ENCODE peak calls at places on chromosomes 6 and 20, in ten cellular contexts. One of them, this sample, is unnamed.

GRCh38 chr20:10419550-10420133 is 14.4 kb downstream of the MKKS start:
- DNase-seq in HS-27A: no peak
- DNase-seq in GM03348: no peak
- DNase-seq in activated T-cell treated with anti-CD3 and anti-CD28 coated beads for 1 hour: no peak
- DNase-seq in A549: peak; percentile 84
- DNase-seq in hippocampal formation: no peak
- DNase-seq in stimulated activated CD4-positive, alpha-beta T cell treated with anti-CD3 and anti-CD28 coated beads, Interleukin-15, amount 100 ng/mL, for 24 hours: no peak
- DNase-seq in NCI-H2029: no peak
- DNase-seq in stomach: no peak
- DNase-seq in caudate nucleus: no peak
- DNase-seq in this sample: no peak

GRCh38 chr6:16762265-16762546 is 946 bp upstream of the ATXN1 start:
- DNase-seq in stimulated activated CD4-positive, alpha-beta T cell treated with anti-CD3 and anti-CD28 coated beads, Interleukin-15, amount 100 ng/mL, for 24 hours: no peak
- DNase-seq in NCI-H2029: no peak
- DNase-seq in A549: no peak
- DNase-seq in activated T-cell treated with anti-CD3 and anti-CD28 coated beads for 1 hour: no peak
- DNase-seq in hippocampal formation: no peak
- DNase-seq in stomach: no peak
- DNase-seq in HS-27A: no peak
- DNase-seq in caudate nucleus: no peak
- DNase-seq in GM03348: peak; percentile 25
- DNase-seq in this sample: no peak

GRCh38 chr20:56554869-56555268 is 21.8 kb downstream of the FAM209B start:
- DNase-seq in caudate nucleus: no peak
- DNase-seq in HS-27A: peak; percentile 83
- DNase-seq in stimulated activated CD4-positive, alpha-beta T cell treated with anti-CD3 and anti-CD28 coated beads, Interleukin-15, amount 100 ng/mL, for 24 hours: peak; percentile 10
- DNase-seq in activated T-cell treated with anti-CD3 and anti-CD28 coated beads for 1 hour: no peak
- DNase-seq in stomach: no peak
- DNase-seq in A549: peak; percentile 92
- DNase-seq in hippocampal formation: peak; percentile 67
- DNase-seq in NCI-H2029: peak; percentile 99
- DNase-seq in GM03348: peak; percentile 86
- DNase-seq in this sample: no peak

GRCh38 chr6:138465007-138465645 is 34.2 kb downstream of the NHSL1 start:
- DNase-seq in stimulated activated CD4-positive, alpha-beta T cell treated with anti-CD3 and anti-CD28 coated beads, Interleukin-15, amount 100 ng/mL, for 24 hours: peak; percentile 2
- DNase-seq in stomach: no peak
- DNase-seq in activated T-cell treated with anti-CD3 and anti-CD28 coated beads for 1 hour: no peak
- DNase-seq in NCI-H2029: no peak
- DNase-seq in hippocampal formation: no peak
- DNase-seq in GM03348: peak; percentile 76
- DNase-seq in caudate nucleus: no peak
- DNase-seq in A549: peak; percentile 68
- DNase-seq in HS-27A: peak; percentile 80
- DNase-seq in this sample: no peak

GRCh38 chr6:73710470-73710869 is 14.5 kb downstream of the CD109 start:
- DNase-seq in hippocampal formation: no peak
- DNase-seq in A549: peak; percentile 62
- DNase-seq in stimulated activated CD4-positive, alpha-beta T cell treated with anti-CD3 and anti-CD28 coated beads, Interleukin-15, amount 100 ng/mL, for 24 hours: no peak
- DNase-seq in NCI-H2029: no peak
- DNase-seq in HS-27A: no peak
- DNase-seq in stomach: peak; percentile 47
- DNase-seq in GM03348: no peak
- DNase-seq in caudate nucleus: no peak
- DNase-seq in activated T-cell treated with anti-CD3 and anti-CD28 coated beads for 1 hour: no peak
- DNase-seq in this sample: no peak

GRCh38 chr6:147285087-147285855 is 81.1 kb downstream of the STXBP5 start:
- DNase-seq in HS-27A: no peak
- DNase-seq in NCI-H2029: no peak
- DNase-seq in stomach: no peak
- DNase-seq in A549: peak; percentile 41
- DNase-seq in caudate nucleus: no peak
- DNase-seq in GM03348: peak; percentile 42
- DNase-seq in hippocampal formation: peak; percentile 69
- DNase-seq in activated T-cell treated with anti-CD3 and anti-CD28 coated beads for 1 hour: no peak
- DNase-seq in stimulated activated CD4-positive, alpha-beta T cell treated with anti-CD3 and anti-CD28 coated beads, Interleukin-15, amount 100 ng/mL, for 24 hours: no peak
- DNase-seq in this sample: no peak

GRCh38 chr6:29502597-29502996 is 14.8 kb upstream of the MAS1L start:
- DNase-seq in HS-27A: no peak
- DNase-seq in A549: no peak
- DNase-seq in stimulated activated CD4-positive, alpha-beta T cell treated with anti-CD3 and anti-CD28 coated beads, Interleukin-15, amount 100 ng/mL, for 24 hours: no peak
- DNase-seq in activated T-cell treated with anti-CD3 and anti-CD28 coated beads for 1 hour: no peak
- DNase-seq in stomach: no peak
- DNase-seq in caudate nucleus: no peak
- DNase-seq in NCI-H2029: no peak
- DNase-seq in GM03348: no peak
- DNase-seq in hippocampal formation: no peak
- DNase-seq in this sample: no peak

GRCh38 chr6:52994789-52995078 is 350 bp downstream of the GSTA4 start:
- DNase-seq in HS-27A: no peak
- DNase-seq in hippocampal formation: peak; percentile 64
- DNase-seq in stomach: peak; percentile 33
- DNase-seq in activated T-cell treated with anti-CD3 and anti-CD28 coated beads for 1 hour: peak; percentile 6
- DNase-seq in caudate nucleus: no peak
- DNase-seq in GM03348: peak; percentile 44
- DNase-seq in NCI-H2029: no peak
- DNase-seq in stimulated activated CD4-positive, alpha-beta T cell treated with anti-CD3 and anti-CD28 coated beads, Interleukin-15, amount 100 ng/mL, for 24 hours: peak; percentile 50
- DNase-seq in A549: no peak
- DNase-seq in this sample: peak; percentile 40

GRCh38 chr20:5665417-5665816 is 84.8 kb upstream of the SHLD1 start:
- DNase-seq in HS-27A: no peak
- DNase-seq in caudate nucleus: no peak
- DNase-seq in GM03348: no peak
- DNase-seq in A549: no peak
- DNase-seq in activated T-cell treated with anti-CD3 and anti-CD28 coated beads for 1 hour: no peak
- DNase-seq in stomach: no peak
- DNase-seq in stimulated activated CD4-positive, alpha-beta T cell treated with anti-CD3 and anti-CD28 coated beads, Interleukin-15, amount 100 ng/mL, for 24 hours: no peak
- DNase-seq in NCI-H2029: no peak
- DNase-seq in hippocampal formation: no peak
- DNase-seq in this sample: no peak

GRCh38 chr20:19756756-19757486 is 1.1 kb upstream of the RIN2 start:
- DNase-seq in caudate nucleus: no peak
- DNase-seq in A549: no peak
- DNase-seq in activated T-cell treated with anti-CD3 and anti-CD28 coated beads for 1 hour: no peak
- DNase-seq in HS-27A: no peak
- DNase-seq in hippocampal formation: no peak
- DNase-seq in GM03348: no peak
- DNase-seq in NCI-H2029: peak; percentile 21
- DNase-seq in stomach: peak; percentile 40
- DNase-seq in stimulated activated CD4-positive, alpha-beta T cell treated with anti-CD3 and anti-CD28 coated beads, Interleukin-15, amount 100 ng/mL, for 24 hours: no peak
- DNase-seq in this sample: no peak

GRCh38 chr20:38165089-38165965 is at the start of gene TGM2:
- DNase-seq in hippocampal formation: no peak
- DNase-seq in NCI-H2029: no peak
- DNase-seq in A549: peak; percentile 86
- DNase-seq in HS-27A: no peak
- DNase-seq in stimulated activated CD4-positive, alpha-beta T cell treated with anti-CD3 and anti-CD28 coated beads, Interleukin-15, amount 100 ng/mL, for 24 hours: peak; percentile 62
- DNase-seq in caudate nucleus: no peak
- DNase-seq in activated T-cell treated with anti-CD3 and anti-CD28 coated beads for 1 hour: peak; percentile 3
- DNase-seq in stomach: peak; percentile 87
- DNase-seq in GM03348: peak; percentile 94
- DNase-seq in this sample: no peak

GRCh38 chr6:142373268-142374089 is 71.7 kb downstream of the ADGRG6 start:
- DNase-seq in activated T-cell treated with anti-CD3 and anti-CD28 coated beads for 1 hour: no peak
- DNase-seq in stomach: no peak
- DNase-seq in caudate nucleus: no peak
- DNase-seq in A549: peak; percentile 64
- DNase-seq in stimulated activated CD4-positive, alpha-beta T cell treated with anti-CD3 and anti-CD28 coated beads, Interleukin-15, amount 100 ng/mL, for 24 hours: no peak
- DNase-seq in HS-27A: no peak
- DNase-seq in NCI-H2029: no peak
- DNase-seq in GM03348: no peak
- DNase-seq in hippocampal formation: no peak
- DNase-seq in this sample: no peak

GRCh38 chr6:74357329-74357728 is 661.3 kb downstream of the CD109 start:
- DNase-seq in stomach: no peak
- DNase-seq in GM03348: peak; percentile 37
- DNase-seq in caudate nucleus: no peak
- DNase-seq in activated T-cell treated with anti-CD3 and anti-CD28 coated beads for 1 hour: no peak
- DNase-seq in NCI-H2029: no peak
- DNase-seq in hippocampal formation: no peak
- DNase-seq in stimulated activated CD4-positive, alpha-beta T cell treated with anti-CD3 and anti-CD28 coated beads, Interleukin-15, amount 100 ng/mL, for 24 hours: no peak
- DNase-seq in A549: no peak
- DNase-seq in HS-27A: no peak
- DNase-seq in this sample: no peak

GRCh38 chr20:17901971-17902370 is 66.6 kb downstream of the SNX5 start:
- DNase-seq in caudate nucleus: no peak
- DNase-seq in hippocampal formation: no peak
- DNase-seq in stimulated activated CD4-positive, alpha-beta T cell treated with anti-CD3 and anti-CD28 coated beads, Interleukin-15, amount 100 ng/mL, for 24 hours: no peak
- DNase-seq in A549: no peak
- DNase-seq in activated T-cell treated with anti-CD3 and anti-CD28 coated beads for 1 hour: no peak
- DNase-seq in stomach: no peak
- DNase-seq in NCI-H2029: no peak
- DNase-seq in HS-27A: no peak
- DNase-seq in GM03348: no peak
- DNase-seq in this sample: no peak

GRCh38 chr6:144449911-144450690 is 165.0 kb downstream of the UTRN start:
- DNase-seq in stimulated activated CD4-positive, alpha-beta T cell treated with anti-CD3 and anti-CD28 coated beads, Interleukin-15, amount 100 ng/mL, for 24 hours: no peak
- DNase-seq in NCI-H2029: no peak
- DNase-seq in activated T-cell treated with anti-CD3 and anti-CD28 coated beads for 1 hour: no peak
- DNase-seq in caudate nucleus: no peak
- DNase-seq in HS-27A: no peak
- DNase-seq in A549: no peak
- DNase-seq in hippocampal formation: no peak
- DNase-seq in GM03348: no peak
- DNase-seq in stomach: no peak
- DNase-seq in this sample: no peak

GRCh38 chr20:62914970-62915457 is 11.3 kb downstream of the DIDO1 start:
- DNase-seq in stimulated activated CD4-positive, alpha-beta T cell treated with anti-CD3 and anti-CD28 coated beads, Interleukin-15, amount 100 ng/mL, for 24 hours: no peak
- DNase-seq in activated T-cell treated with anti-CD3 and anti-CD28 coated beads for 1 hour: no peak
- DNase-seq in NCI-H2029: peak; percentile 80
- DNase-seq in A549: peak; percentile 41
- DNase-seq in caudate nucleus: no peak
- DNase-seq in stomach: no peak
- DNase-seq in hippocampal formation: peak; percentile 39
- DNase-seq in HS-27A: no peak
- DNase-seq in GM03348: peak; percentile 20
- DNase-seq in this sample: no peak

GRCh38 chr20:1946442-1946761 is 47.5 kb downstream of the PDYN start:
- DNase-seq in stimulated activated CD4-positive, alpha-beta T cell treated with anti-CD3 and anti-CD28 coated beads, Interleukin-15, amount 100 ng/mL, for 24 hours: no peak
- DNase-seq in stomach: no peak
- DNase-seq in HS-27A: no peak
- DNase-seq in NCI-H2029: no peak
- DNase-seq in hippocampal formation: no peak
- DNase-seq in caudate nucleus: no peak
- DNase-seq in activated T-cell treated with anti-CD3 and anti-CD28 coated beads for 1 hour: no peak
- DNase-seq in GM03348: no peak
- DNase-seq in A549: no peak
- DNase-seq in this sample: no peak

GRCh38 chr6:112372213-112372806 is 25.2 kb downstream of the RFPL4B start:
- DNase-seq in HS-27A: no peak
- DNase-seq in A549: peak; percentile 9
- DNase-seq in hippocampal formation: peak; percentile 8
- DNase-seq in activated T-cell treated with anti-CD3 and anti-CD28 coated beads for 1 hour: no peak
- DNase-seq in stomach: no peak
- DNase-seq in GM03348: peak; percentile 54
- DNase-seq in caudate nucleus: no peak
- DNase-seq in NCI-H2029: peak; percentile 11
- DNase-seq in stimulated activated CD4-positive, alpha-beta T cell treated with anti-CD3 and anti-CD28 coated beads, Interleukin-15, amount 100 ng/mL, for 24 hours: no peak
- DNase-seq in this sample: no peak

GRCh38 chr20:32396656-32397160 is 38.6 kb downstream of the ASXL1 start:
- DNase-seq in stimulated activated CD4-positive, alpha-beta T cell treated with anti-CD3 and anti-CD28 coated beads, Interleukin-15, amount 100 ng/mL, for 24 hours: no peak
- DNase-seq in HS-27A: no peak
- DNase-seq in GM03348: no peak
- DNase-seq in caudate nucleus: no peak
- DNase-seq in activated T-cell treated with anti-CD3 and anti-CD28 coated beads for 1 hour: no peak
- DNase-seq in hippocampal formation: no peak
- DNase-seq in A549: no peak
- DNase-seq in stomach: no peak
- DNase-seq in NCI-H2029: no peak
- DNase-seq in this sample: no peak

GRCh38 chr6:24919404-24919892 is 16.3 kb downstream of the RIPOR2 start:
- DNase-seq in hippocampal formation: no peak
- DNase-seq in stomach: no peak
- DNase-seq in A549: no peak
- DNase-seq in caudate nucleus: no peak
- DNase-seq in HS-27A: no peak
- DNase-seq in GM03348: no peak
- DNase-seq in activated T-cell treated with anti-CD3 and anti-CD28 coated beads for 1 hour: no peak
- DNase-seq in stimulated activated CD4-positive, alpha-beta T cell treated with anti-CD3 and anti-CD28 coated beads, Interleukin-15, amount 100 ng/mL, for 24 hours: no peak
- DNase-seq in NCI-H2029: peak; percentile 95
- DNase-seq in this sample: no peak

GRCh38 chr6:158565122-158565429 is 5.2 kb downstream of the TMEM181 start:
- DNase-seq in stomach: no peak
- DNase-seq in stimulated activated CD4-positive, alpha-beta T cell treated with anti-CD3 and anti-CD28 coated beads, Interleukin-15, amount 100 ng/mL, for 24 hours: no peak
- DNase-seq in caudate nucleus: no peak
- DNase-seq in activated T-cell treated with anti-CD3 and anti-CD28 coated beads for 1 hour: no peak
- DNase-seq in HS-27A: no peak
- DNase-seq in GM03348: no peak
- DNase-seq in NCI-H2029: no peak
- DNase-seq in hippocampal formation: no peak
- DNase-seq in A549: no peak
- DNase-seq in this sample: no peak

GRCh38 chr6:12545141-12545540 is 171.4 kb upstream of the PHACTR1 start:
- DNase-seq in stomach: no peak
- DNase-seq in caudate nucleus: no peak
- DNase-seq in A549: no peak
- DNase-seq in stimulated activated CD4-positive, alpha-beta T cell treated with anti-CD3 and anti-CD28 coated beads, Interleukin-15, amount 100 ng/mL, for 24 hours: no peak
- DNase-seq in HS-27A: no peak
- DNase-seq in activated T-cell treated with anti-CD3 and anti-CD28 coated beads for 1 hour: no peak
- DNase-seq in NCI-H2029: no peak
- DNase-seq in hippocampal formation: no peak
- DNase-seq in GM03348: no peak
- DNase-seq in this sample: no peak

GRCh38 chr6:99590728-99591672 is 15.6 kb upstream of the PRDM13 start:
- DNase-seq in hippocampal formation: no peak
- DNase-seq in stomach: no peak
- DNase-seq in GM03348: no peak
- DNase-seq in A549: no peak
- DNase-seq in activated T-cell treated with anti-CD3 and anti-CD28 coated beads for 1 hour: no peak
- DNase-seq in stimulated activated CD4-positive, alpha-beta T cell treated with anti-CD3 and anti-CD28 coated beads, Interleukin-15, amount 100 ng/mL, for 24 hours: peak; percentile 16
- DNase-seq in caudate nucleus: no peak
- DNase-seq in NCI-H2029: no peak
- DNase-seq in HS-27A: no peak
- DNase-seq in this sample: no peak

GRCh38 chr6:164039954-164040375 is 625.4 kb downstream of the QKI start:
- DNase-seq in NCI-H2029: no peak
- DNase-seq in A549: no peak
- DNase-seq in hippocampal formation: no peak
- DNase-seq in GM03348: no peak
- DNase-seq in activated T-cell treated with anti-CD3 and anti-CD28 coated beads for 1 hour: no peak
- DNase-seq in stomach: peak; percentile 45
- DNase-seq in caudate nucleus: no peak
- DNase-seq in HS-27A: no peak
- DNase-seq in stimulated activated CD4-positive, alpha-beta T cell treated with anti-CD3 and anti-CD28 coated beads, Interleukin-15, amount 100 ng/mL, for 24 hours: peak; percentile 31
- DNase-seq in this sample: no peak

GRCh38 chr6:30740993-30741784 is 1.3 kb downstream of the FLOT1 start:
- DNase-seq in HS-27A: no peak
- DNase-seq in activated T-cell treated with anti-CD3 and anti-CD28 coated beads for 1 hour: no peak
- DNase-seq in caudate nucleus: no peak
- DNase-seq in stimulated activated CD4-positive, alpha-beta T cell treated with anti-CD3 and anti-CD28 coated beads, Interleukin-15, amount 100 ng/mL, for 24 hours: peak; percentile 59
- DNase-seq in GM03348: no peak
- DNase-seq in stomach: no peak
- DNase-seq in A549: no peak
- DNase-seq in NCI-H2029: no peak
- DNase-seq in hippocampal formation: no peak
- DNase-seq in this sample: no peak

GRCh38 chr6:90483116-90483839 is 103.6 kb downstream of the MAP3K7 start:
- DNase-seq in activated T-cell treated with anti-CD3 and anti-CD28 coated beads for 1 hour: no peak
- DNase-seq in stimulated activated CD4-positive, alpha-beta T cell treated with anti-CD3 and anti-CD28 coated beads, Interleukin-15, amount 100 ng/mL, for 24 hours: no peak
- DNase-seq in GM03348: no peak
- DNase-seq in stomach: no peak
- DNase-seq in hippocampal formation: no peak
- DNase-seq in HS-27A: no peak
- DNase-seq in A549: no peak
- DNase-seq in NCI-H2029: no peak
- DNase-seq in caudate nucleus: no peak
- DNase-seq in this sample: no peak

GRCh38 chr6:19578489-19578888 is 258.7 kb upstream of the ID4 start:
- DNase-seq in NCI-H2029: no peak
- DNase-seq in caudate nucleus: no peak
- DNase-seq in A549: no peak
- DNase-seq in hippocampal formation: no peak
- DNase-seq in stomach: no peak
- DNase-seq in activated T-cell treated with anti-CD3 and anti-CD28 coated beads for 1 hour: no peak
- DNase-seq in stimulated activated CD4-positive, alpha-beta T cell treated with anti-CD3 and anti-CD28 coated beads, Interleukin-15, amount 100 ng/mL, for 24 hours: no peak
- DNase-seq in GM03348: peak; percentile 48
- DNase-seq in HS-27A: no peak
- DNase-seq in this sample: no peak